ENCODE peak calls at places on chromosome 11, in nine cellular contexts. L is stimulated activated CD8-positive, alpha-beta memory T cell treated with anti-CD3 and anti-CD28 coated beads, Interleukin-15, amount 100 ng/mL, for 4 hours; Z is naive thymus-derived CD8-positive, alpha-beta T cell; X is ovary; G is central memory CD8-positive, alpha-beta T cell; J is RWPE2; V is stimulated activated CD4-positive, alpha-beta T cell treated with anti-CD3 and anti-CD28 coated beads, TNF-alpha, amount 100 ng/mL, for 1 hour; C is heart left ventricle; W is skeletal muscle cell. S is an unnamed sample.

GRCh38 chr11:859394-860131 is 16.9 kb downstream of the TSPAN4 start:
- DNase-seq in L (no peak), Z (no peak), X (peak; percentile 95), G (no peak), J (no peak), V (no peak), C (peak; percentile 85), W (peak; percentile 83), S (no peak)

GRCh38 chr11:121652982-121653381 is 200.2 kb upstream of the SORL1-AS1 start:
- DNase-seq in L (no peak), Z (no peak), X (no peak), G (no peak), J (no peak), V (no peak), C (no peak), W (no peak), S (no peak)

GRCh38 chr11:72072348-72072747 is 8.0 kb downstream of the NUMA1 start:
- DNase-seq in L (no peak), Z (no peak), X (no peak), G (no peak), J (no peak), V (no peak), C (no peak), W (peak; percentile 36), S (no peak)

GRCh38 chr11:119100246-119100959 is 1.2 kb downstream of the DPAGT1 start:
- DNase-seq in L (no peak), Z (no peak), X (no peak), G (no peak), J (no peak), V (no peak), C (no peak), W (no peak), S (no peak)

GRCh38 chr11:115164774-115165173 is 339.4 kb downstream of the CADM1 start:
- DNase-seq in L (no peak), Z (no peak), X (peak; percentile 53), G (no peak), J (no peak), V (no peak), C (no peak), W (no peak), S (no peak)

GRCh38 chr11:73288873-73289707 is 17.0 kb downstream of the P2RY6 start:
- DNase-seq in L (no peak), Z (peak; percentile 43), X (peak; percentile 76), G (peak; percentile 34), J (no peak), V (peak; percentile 11), C (peak; percentile 79), W (no peak), S (peak; percentile 24)

GRCh38 chr11:124194696-124195418 is 11.7 kb downstream of the OR10D3 start:
- DNase-seq in L (no peak), Z (peak; percentile 2), X (no peak), G (no peak), J (no peak), V (peak; percentile 2), C (no peak), W (peak; percentile 11), S (no peak)

GRCh38 chr11:63999349-64000025 is 13.2 kb downstream of the OTUB1 start:
- DNase-seq in L (peak; percentile 49), Z (peak; percentile 61), X (peak; percentile 80), G (no peak), J (peak; percentile 95), V (peak; percentile 42), C (peak; percentile 62), W (no peak), S (peak; percentile 48)

GRCh38 chr11:116725434-116726221 is 47.2 kb downstream of the BUD13 start:
- DNase-seq in L (no peak), Z (no peak), X (peak; percentile 39), G (no peak), J (no peak), V (no peak), C (no peak), W (peak; percentile 36), S (no peak)

GRCh38 chr11:2563216-2564007 is 118.6 kb downstream of the KCNQ1 start:
- DNase-seq in L (no peak), Z (no peak), X (peak; percentile 23), G (no peak), J (peak; percentile 47), V (no peak), C (peak; percentile 17), W (no peak), S (no peak)

GRCh38 chr11:69039501-69039900 is 9.2 kb upstream of the TPCN2 start:
- DNase-seq in L (no peak), Z (no peak), X (no peak), G (no peak), J (no peak), V (no peak), C (no peak), W (no peak), S (no peak)

GRCh38 chr11:29959488-29959887 is 57.3 kb downstream of the KCNA4 start:
- DNase-seq in L (no peak), Z (no peak), X (no peak), G (no peak), J (no peak), V (no peak), C (no peak), W (no peak), S (no peak)

GRCh38 chr11:120344302-120345004 is 8.2 kb downstream of the ARHGEF12 start:
- DNase-seq in L (no peak), Z (peak; percentile 67), X (no peak), G (no peak), J (no peak), V (no peak), C (no peak), W (no peak), S (peak; percentile 83)

GRCh38 chr11:22337571-22338464 is at the start of gene SLC17A6:
- DNase-seq in L (no peak), Z (no peak), X (no peak), G (no peak), J (no peak), V (no peak), C (no peak), W (peak; percentile 0), S (no peak)

GRCh38 chr11:58564226-58564625 is 11.4 kb downstream of the LPXN start:
- DNase-seq in L (no peak), Z (no peak), X (no peak), G (no peak), J (no peak), V (no peak), C (no peak), W (no peak), S (no peak)

GRCh38 chr11:15673408-15673811 is 558.7 kb downstream of the INSC start:
- DNase-seq in L (no peak), Z (no peak), X (no peak), G (no peak), J (no peak), V (no peak), C (no peak), W (no peak), S (no peak)

GRCh38 chr11:18365736-18366135 is 28.6 kb upstream of the LDHA start:
- DNase-seq in L (no peak), Z (no peak), X (no peak), G (no peak), J (no peak), V (no peak), C (no peak), W (no peak), S (no peak)

GRCh38 chr11:531826-532511 is 3.4 kb downstream of the HRAS start:
- DNase-seq in L (no peak), Z (no peak), X (no peak), G (no peak), J (no peak), V (no peak), C (no peak), W (no peak), S (no peak)

GRCh38 chr11:10797561-10797960 is 11.2 kb downstream of the EIF4G2 start:
- DNase-seq in L (no peak), Z (no peak), X (no peak), G (no peak), J (no peak), V (no peak), C (no peak), W (no peak), S (no peak)

GRCh38 chr11:124183045-124183444 is at the start of gene OR10D3:
- DNase-seq in L (no peak), Z (no peak), X (no peak), G (no peak), J (no peak), V (no peak), C (no peak), W (no peak), S (no peak)

GRCh38 chr11:126459691-126460404 is 104.4 kb downstream of the ST3GAL4 start:
- DNase-seq in L (no peak), Z (no peak), X (no peak), G (no peak), J (no peak), V (no peak), C (no peak), W (peak; percentile 87), S (no peak)

GRCh38 chr11:66976048-66976467 is 954 bp downstream of the C11orf86 start:
- DNase-seq in L (no peak), Z (no peak), X (no peak), G (no peak), J (no peak), V (no peak), C (no peak), W (no peak), S (no peak)

GRCh38 chr11:2109541-2110019 is 29.6 kb downstream of the IGF2 start:
- DNase-seq in L (no peak), Z (no peak), X (peak; percentile 59), G (no peak), J (no peak), V (no peak), C (peak; percentile 35), W (no peak), S (no peak)

S was measured in central memory CD4-positive, alpha-beta T cell.